ENCODE peak calls at places on chromosomes 16 and 17, in eight cellular contexts. T is mammary epithelial cell; E is fibroblast of lung; J is cardiac muscle cell; R is right atrium auricular region; O is colonic mucosa; G is CD8-positive, alpha-beta T cell; P is A549. L is an unnamed sample. For H3K4me1, the result is how much of the 10 kb centered on the place peaks cover.

GRCh38 chr16:60206511-60206910 is 1472.4 kb upstream of the GOT2 start:
- DNase-seq in T (no peak), E (no peak), J (no peak), R (no peak), O (no peak), G (no peak), P (no peak), L (peak)

GRCh38 chr16:75053791-75054555 is 55.1 kb downstream of the ZNRF1 start:
- DNase-seq in T (no peak), E (no peak), J (no peak), R (peak), O (peak), G (no peak), P (no peak), L (peak)

GRCh38 chr17:55625516-55625915 is 97.1 kb downstream of the TMEM100 start:
- DNase-seq in T (no peak), E (no peak), J (no peak), R (no peak), O (no peak), G (no peak), P (no peak), L (no peak)

GRCh38 chr17:44309472-44309871 is 1.1 kb downstream of the RUNDC3A start:
- DNase-seq in T (peak), E (no peak), J (no peak), R (no peak), O (no peak), G (no peak), P (no peak), L (no peak)

GRCh38 chr16:19885456-19886060 is 910 bp upstream of the GPRC5B start:
- DNase-seq in T (no peak), E (no peak), J (peak), R (no peak), O (no peak), G (peak), P (no peak), L (no peak)

GRCh38 chr16:70659953-70660671 is 13.8 kb downstream of the IL34 start:
- DNase-seq in T (no peak), E (no peak), J (no peak), R (no peak), O (no peak), G (no peak), P (no peak), L (no peak)

GRCh38 chr16:180101-180920 is at the start of gene HBQ1:
- DNase-seq in T (peak), E (peak), J (peak), R (no peak), O (no peak), G (peak), P (peak), L (peak)

GRCh38 chr17:78104540-78104941 is 24.0 kb downstream of the TMC6 start:
- DNase-seq in T (no peak), E (no peak), J (no peak), R (no peak), O (no peak), G (no peak), P (no peak), L (no peak)

GRCh38 chr17:82241926-82242697 is 13.3 kb downstream of the SLC16A3 start:
- DNase-seq in T (no peak), E (peak), J (peak), R (no peak), O (no peak), G (no peak), P (no peak), L (no peak)

GRCh38 chr16:85112364-85112763 is at the start of gene CIBAR2:
- DNase-seq in T (no peak), E (no peak), J (no peak), R (no peak), O (no peak), G (no peak), P (no peak), L (no peak)

GRCh38 chr17:81954131-81955057 is 6.6 kb downstream of the NOTUM start:
- DNase-seq in T (no peak), E (no peak), J (no peak), R (no peak), O (no peak), G (no peak), P (no peak), L (no peak)

GRCh38 chr17:47789611-47790520 is 31.7 kb downstream of the OSBPL7 start:
- DNase-seq in T (peak), E (peak), J (peak), R (peak), O (peak), G (peak), P (peak), L (peak)

GRCh38 chr17:61797283-61797682 is 66.0 kb downstream of the BRIP1 start:
- DNase-seq in T (no peak), E (no peak), J (no peak), R (no peak), O (no peak), G (no peak), P (no peak), L (no peak)

GRCh38 chr16:30018731-30019158 is 4.3 kb upstream of the C16orf92 start:
- DNase-seq in T (peak), E (peak), J (no peak), R (no peak), O (no peak), G (no peak), P (no peak), L (no peak)

GRCh38 chr16:79372504-79373184 is 227.9 kb downstream of the MAF start:
- DNase-seq in T (peak), E (peak), J (peak), R (no peak), O (no peak), G (no peak), P (peak), L (no peak)

GRCh38 chr17:73290399-73291259 is 21.2 kb downstream of the CDC42EP4 start:
- DNase-seq in T (no peak), E (no peak), J (no peak), R (no peak), O (no peak), G (no peak), P (no peak), L (no peak)
- H3K4me1 ChIP-seq in T (half or more), E (under half), J (under half), R (under half), O (under half), G (under half), P (half or more), L (under half)

GRCh38 chr16:6345090-6345489 is 987.6 kb upstream of the RBFOX1 start:
- DNase-seq in T (no peak), E (no peak), J (no peak), R (no peak), O (no peak), G (no peak), P (no peak), L (no peak)
- TF ChIP-seq CTCF in T (no peak), E (no peak), J (no peak), R (no peak), O (no peak), G (no peak), P (no peak), L (peak)

GRCh38 chr17:37489197-37490001 is at the start of gene DUSP14:
- DNase-seq in T (peak), E (peak), J (peak), R (peak), O (peak), G (peak), P (peak), L (peak)

GRCh38 chr17:37490022-37490587 is 414 bp downstream of the DUSP14 start:
- DNase-seq in T (peak), E (peak), J (peak), R (no peak), O (peak), G (peak), P (peak), L (peak)

GRCh38 chr17:37488009-37488604 is 1.6 kb upstream of the DUSP14 start:
- DNase-seq in T (peak), E (peak), J (peak), R (no peak), O (no peak), G (no peak), P (peak), L (peak)

GRCh38 chr17:37490638-37491614 is 1.2 kb downstream of the DUSP14 start:
- DNase-seq in T (peak), E (peak), J (peak), R (peak), O (peak), G (no peak), P (peak), L (peak)

DNA sequence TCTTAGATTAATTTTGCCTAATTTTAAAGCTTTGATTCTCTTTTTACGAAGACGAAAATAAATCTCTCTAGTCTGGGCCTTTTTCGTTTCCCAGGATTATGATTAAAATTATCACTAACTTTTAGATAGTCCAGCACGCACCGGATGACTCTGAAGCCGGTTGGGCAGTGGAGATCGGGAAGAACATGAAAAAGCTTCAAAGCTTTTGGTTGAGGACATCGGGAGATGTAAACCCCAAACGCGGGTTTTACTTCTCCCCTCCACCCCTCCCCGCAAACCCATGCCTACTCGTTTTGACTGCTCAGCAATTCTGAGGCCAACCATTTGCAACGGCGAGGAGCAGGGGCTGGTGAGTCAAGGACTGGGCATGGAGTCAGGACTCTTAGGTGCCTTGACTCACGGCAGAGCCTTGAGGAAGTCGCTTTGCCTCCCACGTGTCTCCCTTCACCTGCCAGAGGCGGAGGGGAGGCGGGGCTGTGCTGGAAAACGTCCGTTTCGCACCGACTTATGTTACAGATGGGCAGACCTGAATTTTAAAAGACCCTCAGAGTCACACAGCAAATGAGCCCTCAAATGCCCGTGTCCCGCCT is 989 bp upstream of the DUSP14 start:
- DNase-seq in T (peak), E (peak), J (peak), R (peak), O (peak), G (peak), P (peak), L (peak)
- H3K4me1 ChIP-seq in T (under half), E (under half), J (under half), R (under half), O (under half), G (under half), P (under half), L (under half)

DNA sequence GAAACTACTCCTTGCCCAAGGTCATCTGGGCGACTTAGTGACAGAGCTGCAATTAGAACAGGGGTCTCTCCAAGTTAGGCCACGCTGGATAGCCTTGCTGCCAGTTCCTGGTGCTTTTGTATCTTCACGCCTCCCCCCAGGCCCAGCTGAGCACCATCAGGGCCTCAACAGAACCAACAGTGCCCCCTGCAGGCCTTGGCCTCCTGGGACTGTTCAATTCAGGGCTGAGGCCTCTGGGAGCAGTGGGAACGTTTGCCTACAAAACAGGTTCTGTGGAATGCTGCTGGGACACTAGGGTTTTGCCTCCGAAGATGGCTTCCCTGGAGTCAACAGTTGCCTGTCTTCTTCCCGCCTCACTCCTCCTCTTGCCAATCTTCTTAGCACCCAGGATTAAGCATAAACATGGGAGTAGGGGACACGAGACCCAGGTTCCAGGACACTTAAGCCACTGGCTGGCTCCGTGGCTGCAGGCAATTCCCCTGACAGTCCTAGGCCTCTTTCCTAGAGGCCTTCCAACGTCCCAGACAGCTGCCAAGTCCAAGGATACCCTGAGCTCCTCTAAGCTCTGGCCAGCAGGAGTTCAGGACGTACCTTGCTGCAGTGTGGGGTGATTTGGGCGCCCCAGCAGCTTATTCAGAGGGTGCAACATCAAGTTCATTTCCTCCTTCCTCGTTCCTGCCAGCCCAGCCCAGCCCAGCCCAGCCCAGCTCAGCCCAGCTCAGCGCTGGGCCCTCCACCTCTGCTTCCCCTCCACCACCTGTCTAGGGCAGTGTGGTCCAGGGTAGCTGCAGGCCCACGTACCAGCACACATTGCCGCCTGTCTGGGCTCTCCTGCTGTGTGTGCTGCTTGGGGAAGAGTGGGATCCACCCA is 246.6 kb upstream of the RPL38 start:
- DNase-seq in T (peak), E (no peak), J (peak), R (no peak), O (peak), G (peak), P (peak), L (peak)
- TF ChIP-seq CTCF in T (peak), E (peak), J (peak), R (peak), O (peak), G (peak), P (peak), L (peak)

GRCh38 chr16:8946544-8946943 is 17.2 kb downstream of the USP7 start:
- DNase-seq in T (no peak), E (no peak), J (no peak), R (no peak), O (peak), G (no peak), P (no peak), L (no peak)
- H3K4me1 ChIP-seq in T (under half), E (under half), J (under half), R (under half), O (under half), G (half or more), P (under half), L (under half)

DNA sequence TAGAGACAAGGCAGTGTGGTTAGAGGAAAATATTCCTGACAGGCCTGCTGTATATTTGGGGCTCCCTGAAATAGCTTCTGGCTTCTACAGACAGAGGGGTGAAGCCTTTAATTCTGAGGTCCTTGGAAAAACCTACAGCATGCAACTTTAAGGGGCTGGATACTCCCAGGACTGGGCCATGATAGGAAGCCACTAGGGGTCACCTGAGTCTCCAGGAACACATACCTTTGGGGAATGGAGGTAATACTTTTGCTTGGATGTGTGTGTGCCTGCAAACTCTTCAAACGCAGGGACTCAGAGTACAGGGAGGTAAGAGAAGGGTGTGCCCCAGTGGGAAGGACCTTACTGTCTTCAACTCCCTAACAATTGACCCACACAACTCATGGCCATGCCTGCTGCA is 4.1 kb downstream of the ASIC2 start:
- DNase-seq in T (no peak), E (no peak), J (no peak), R (no peak), O (no peak), G (no peak), P (no peak), L (no peak)
- TF ChIP-seq CTCF in T (peak), E (no peak), J (no peak), R (no peak), O (no peak), G (no peak), P (no peak), L (no peak)

DNA sequence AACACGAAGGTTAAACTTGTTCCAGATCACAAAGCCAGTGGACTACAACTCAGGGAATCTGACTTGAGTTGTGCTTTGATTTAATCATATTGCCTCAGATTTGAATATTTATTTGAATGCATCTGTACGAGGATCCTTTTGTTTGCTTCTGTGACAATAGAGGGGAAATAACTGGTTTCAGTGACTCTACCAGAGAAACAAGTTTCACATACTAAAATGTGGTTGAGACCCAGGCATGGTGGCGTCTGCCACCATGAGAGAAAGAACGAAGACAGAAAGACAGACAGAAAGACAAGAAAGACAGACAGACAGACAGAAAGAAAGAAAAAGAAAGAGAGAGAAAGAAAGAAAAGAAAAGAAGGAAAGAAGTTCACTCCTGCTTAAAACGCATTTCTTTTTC is 24.0 kb downstream of the YWHAE start:
- DNase-seq in T (no peak), E (no peak), J (no peak), R (no peak), O (no peak), G (no peak), P (no peak), L (no peak)
- H3K4me1 ChIP-seq in T (under half), E (under half), J (under half), R (under half), O (under half), G (half or more), P (half or more), L (half or more)

GRCh38 chr16:68533937-68534336 is 5.2 kb upstream of the ZFP90 start:
- DNase-seq in T (no peak), E (no peak), J (no peak), R (no peak), O (no peak), G (no peak), P (no peak), L (no peak)

GRCh38 chr16:68539704-68540370 is 746 bp downstream of the ZFP90 start:
- DNase-seq in T (peak), E (peak), J (peak), R (no peak), O (no peak), G (peak), P (no peak), L (no peak)

GRCh38 chr16:68538880-68539701 is at the start of gene ZFP90:
- DNase-seq in T (peak), E (peak), J (peak), R (peak), O (peak), G (peak), P (peak), L (peak)
- TF ChIP-seq CTCF in T (no peak), E (no peak), J (no peak), R (peak), O (no peak), G (no peak), P (no peak), L (no peak)

DNA sequence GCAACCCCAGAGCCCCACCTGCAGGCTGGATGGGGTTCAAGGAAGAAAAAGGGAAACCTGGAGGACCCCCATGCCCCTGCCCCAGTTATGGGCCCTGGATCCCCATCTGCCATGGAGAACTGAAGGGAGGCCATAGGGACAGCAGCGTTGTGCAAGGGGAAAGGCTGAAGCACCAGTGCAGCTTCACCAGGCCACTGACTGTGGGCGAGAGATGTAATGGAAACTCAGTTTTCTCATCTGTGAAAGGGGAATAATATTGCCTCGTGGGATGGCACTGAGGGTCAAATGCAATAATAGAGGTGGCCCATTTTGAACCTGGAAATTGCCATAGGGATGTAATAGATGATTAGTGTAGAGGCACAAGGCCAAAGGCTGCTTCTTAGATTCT is 9.9 kb upstream of the TSPOAP1 start:
- DNase-seq in T (no peak), E (no peak), J (peak), R (no peak), O (no peak), G (no peak), P (no peak), L (no peak)
- H3K4me1 ChIP-seq in T (under half), E (under half), J (under half), R (under half), O (under half), G (half or more), P (under half), L (under half)

GRCh38 chr17:21058098-21058893 is 15.5 kb upstream of the USP22 start:
- DNase-seq in T (peak), E (peak), J (peak), R (no peak), O (no peak), G (no peak), P (no peak), L (peak)
- TF ChIP-seq CTCF in T (peak), E (peak), J (peak), R (no peak), O (no peak), G (no peak), P (no peak), L (no peak)